ENCODE peak calls at places on chromosomes 4 and X, in ten cellular contexts. One of them, this sample, is unnamed.

GRCh38 chrX:26915064-26915463 is 548.1 kb downstream of the PPP4R3C start:
- DNase-seq in HFF-Myc: no peak
- DNase-seq in NCI-H460: no peak
- DNase-seq in BE2C: no peak
- DNase-seq in stimulated activated CD8-positive, alpha-beta memory T cell treated with anti-CD3 and anti-CD28 coated beads, Interleukin-15, amount 100 ng/mL, for 4 hours: no peak
- DNase-seq in T-helper 1 cell: no peak
- DNase-seq in globus pallidus: no peak
- DNase-seq in hippocampal formation: no peak
- DNase-seq in effector memory CD8-positive, alpha-beta T cell: no peak
- DNase-seq in T-helper 9 cell: no peak
- DNase-seq in this sample: no peak

GRCh38 chr4:162727232-162727631 is 439.5 kb downstream of the NAF1 start:
- DNase-seq in HFF-Myc: no peak
- DNase-seq in NCI-H460: no peak
- DNase-seq in BE2C: peak
- DNase-seq in stimulated activated CD8-positive, alpha-beta memory T cell treated with anti-CD3 and anti-CD28 coated beads, Interleukin-15, amount 100 ng/mL, for 4 hours: no peak
- DNase-seq in T-helper 1 cell: no peak
- DNase-seq in globus pallidus: no peak
- DNase-seq in hippocampal formation: no peak
- DNase-seq in effector memory CD8-positive, alpha-beta T cell: no peak
- DNase-seq in T-helper 9 cell: no peak
- DNase-seq in this sample: no peak

GRCh38 chr4:37873383-37873782 is 17.5 kb upstream of the TBC1D1 start:
- DNase-seq in HFF-Myc: no peak
- DNase-seq in NCI-H460: peak
- DNase-seq in BE2C: no peak
- DNase-seq in stimulated activated CD8-positive, alpha-beta memory T cell treated with anti-CD3 and anti-CD28 coated beads, Interleukin-15, amount 100 ng/mL, for 4 hours: no peak
- DNase-seq in T-helper 1 cell: no peak
- DNase-seq in globus pallidus: no peak
- DNase-seq in hippocampal formation: no peak
- DNase-seq in effector memory CD8-positive, alpha-beta T cell: no peak
- DNase-seq in T-helper 9 cell: no peak
- DNase-seq in this sample: no peak

GRCh38 chrX:71128915-71129765 is 10.7 kb downstream of the MED12 start:
- DNase-seq in HFF-Myc: no peak
- DNase-seq in NCI-H460: peak
- DNase-seq in BE2C: peak
- DNase-seq in stimulated activated CD8-positive, alpha-beta memory T cell treated with anti-CD3 and anti-CD28 coated beads, Interleukin-15, amount 100 ng/mL, for 4 hours: peak
- DNase-seq in T-helper 1 cell: peak
- DNase-seq in globus pallidus: peak
- DNase-seq in hippocampal formation: peak
- DNase-seq in effector memory CD8-positive, alpha-beta T cell: peak
- DNase-seq in T-helper 9 cell: peak
- DNase-seq in this sample: peak

GRCh38 chr4:7890635-7891393 is 48.8 kb downstream of the AFAP1 start:
- DNase-seq in HFF-Myc: peak
- DNase-seq in NCI-H460: peak
- DNase-seq in BE2C: peak
- DNase-seq in stimulated activated CD8-positive, alpha-beta memory T cell treated with anti-CD3 and anti-CD28 coated beads, Interleukin-15, amount 100 ng/mL, for 4 hours: no peak
- DNase-seq in T-helper 1 cell: no peak
- DNase-seq in globus pallidus: no peak
- DNase-seq in hippocampal formation: no peak
- DNase-seq in effector memory CD8-positive, alpha-beta T cell: no peak
- DNase-seq in T-helper 9 cell: no peak
- DNase-seq in this sample: no peak

GRCh38 chrX:148956352-148956751 is 455.9 kb downstream of the AFF2 start:
- DNase-seq in HFF-Myc: no peak
- DNase-seq in NCI-H460: no peak
- DNase-seq in BE2C: no peak
- DNase-seq in stimulated activated CD8-positive, alpha-beta memory T cell treated with anti-CD3 and anti-CD28 coated beads, Interleukin-15, amount 100 ng/mL, for 4 hours: no peak
- DNase-seq in T-helper 1 cell: no peak
- DNase-seq in globus pallidus: no peak
- DNase-seq in hippocampal formation: no peak
- DNase-seq in effector memory CD8-positive, alpha-beta T cell: no peak
- DNase-seq in T-helper 9 cell: no peak
- DNase-seq in this sample: no peak

GRCh38 chr4:142528433-142528832 is 317.7 kb downstream of the INPP4B start:
- DNase-seq in HFF-Myc: no peak
- DNase-seq in NCI-H460: no peak
- DNase-seq in BE2C: no peak
- DNase-seq in stimulated activated CD8-positive, alpha-beta memory T cell treated with anti-CD3 and anti-CD28 coated beads, Interleukin-15, amount 100 ng/mL, for 4 hours: no peak
- DNase-seq in T-helper 1 cell: no peak
- DNase-seq in globus pallidus: no peak
- DNase-seq in hippocampal formation: no peak
- DNase-seq in effector memory CD8-positive, alpha-beta T cell: no peak
- DNase-seq in T-helper 9 cell: no peak
- DNase-seq in this sample: no peak

GRCh38 chr4:8763966-8764901 is 107.4 kb downstream of the HMX1 start:
- DNase-seq in HFF-Myc: no peak
- DNase-seq in NCI-H460: no peak
- DNase-seq in BE2C: peak
- DNase-seq in stimulated activated CD8-positive, alpha-beta memory T cell treated with anti-CD3 and anti-CD28 coated beads, Interleukin-15, amount 100 ng/mL, for 4 hours: no peak
- DNase-seq in T-helper 1 cell: no peak
- DNase-seq in globus pallidus: no peak
- DNase-seq in hippocampal formation: no peak
- DNase-seq in effector memory CD8-positive, alpha-beta T cell: no peak
- DNase-seq in T-helper 9 cell: no peak
- DNase-seq in this sample: peak

GRCh38 chr4:76562851-76563803 is 128.1 kb downstream of the SHROOM3 start:
- DNase-seq in HFF-Myc: no peak
- DNase-seq in NCI-H460: no peak
- DNase-seq in BE2C: no peak
- DNase-seq in stimulated activated CD8-positive, alpha-beta memory T cell treated with anti-CD3 and anti-CD28 coated beads, Interleukin-15, amount 100 ng/mL, for 4 hours: no peak
- DNase-seq in T-helper 1 cell: no peak
- DNase-seq in globus pallidus: no peak
- DNase-seq in hippocampal formation: no peak
- DNase-seq in effector memory CD8-positive, alpha-beta T cell: no peak
- DNase-seq in T-helper 9 cell: no peak
- DNase-seq in this sample: no peak

GRCh38 chrX:106286053-106286650 is 118.0 kb downstream of the PWWP3B start:
- DNase-seq in HFF-Myc: no peak
- DNase-seq in NCI-H460: no peak
- DNase-seq in BE2C: no peak
- DNase-seq in stimulated activated CD8-positive, alpha-beta memory T cell treated with anti-CD3 and anti-CD28 coated beads, Interleukin-15, amount 100 ng/mL, for 4 hours: no peak
- DNase-seq in T-helper 1 cell: no peak
- DNase-seq in globus pallidus: no peak
- DNase-seq in hippocampal formation: no peak
- DNase-seq in effector memory CD8-positive, alpha-beta T cell: no peak
- DNase-seq in T-helper 9 cell: no peak
- DNase-seq in this sample: no peak

GRCh38 chrX:2628751-2629315 is 62.3 kb upstream of the CD99 start:
- DNase-seq in HFF-Myc: no peak
- DNase-seq in NCI-H460: no peak
- DNase-seq in BE2C: no peak
- DNase-seq in stimulated activated CD8-positive, alpha-beta memory T cell treated with anti-CD3 and anti-CD28 coated beads, Interleukin-15, amount 100 ng/mL, for 4 hours: no peak
- DNase-seq in T-helper 1 cell: peak
- DNase-seq in globus pallidus: no peak
- DNase-seq in hippocampal formation: no peak
- DNase-seq in effector memory CD8-positive, alpha-beta T cell: peak
- DNase-seq in T-helper 9 cell: no peak
- DNase-seq in this sample: no peak

GRCh38 chr4:163121689-163122088 is 45.0 kb downstream of the NAF1 start:
- DNase-seq in HFF-Myc: no peak
- DNase-seq in NCI-H460: no peak
- DNase-seq in BE2C: no peak
- DNase-seq in stimulated activated CD8-positive, alpha-beta memory T cell treated with anti-CD3 and anti-CD28 coated beads, Interleukin-15, amount 100 ng/mL, for 4 hours: no peak
- DNase-seq in T-helper 1 cell: no peak
- DNase-seq in globus pallidus: no peak
- DNase-seq in hippocampal formation: no peak
- DNase-seq in effector memory CD8-positive, alpha-beta T cell: no peak
- DNase-seq in T-helper 9 cell: no peak
- DNase-seq in this sample: no peak

GRCh38 chr4:113383111-113383785 is 333.8 kb downstream of the ANK2 start:
- DNase-seq in HFF-Myc: peak
- DNase-seq in NCI-H460: no peak
- DNase-seq in BE2C: no peak
- DNase-seq in stimulated activated CD8-positive, alpha-beta memory T cell treated with anti-CD3 and anti-CD28 coated beads, Interleukin-15, amount 100 ng/mL, for 4 hours: no peak
- DNase-seq in T-helper 1 cell: no peak
- DNase-seq in globus pallidus: peak
- DNase-seq in hippocampal formation: peak
- DNase-seq in effector memory CD8-positive, alpha-beta T cell: no peak
- DNase-seq in T-helper 9 cell: no peak
- DNase-seq in this sample: no peak

GRCh38 chr4:8688041-8688907 is 95.7 kb downstream of the CPZ start:
- DNase-seq in HFF-Myc: no peak
- DNase-seq in NCI-H460: no peak
- DNase-seq in BE2C: peak
- DNase-seq in stimulated activated CD8-positive, alpha-beta memory T cell treated with anti-CD3 and anti-CD28 coated beads, Interleukin-15, amount 100 ng/mL, for 4 hours: no peak
- DNase-seq in T-helper 1 cell: no peak
- DNase-seq in globus pallidus: peak
- DNase-seq in hippocampal formation: peak
- DNase-seq in effector memory CD8-positive, alpha-beta T cell: no peak
- DNase-seq in T-helper 9 cell: no peak
- DNase-seq in this sample: peak

GRCh38 chr4:85681194-85681803 is 206.3 kb downstream of the ARHGAP24 start:
- DNase-seq in HFF-Myc: peak
- DNase-seq in NCI-H460: no peak
- DNase-seq in BE2C: no peak
- DNase-seq in stimulated activated CD8-positive, alpha-beta memory T cell treated with anti-CD3 and anti-CD28 coated beads, Interleukin-15, amount 100 ng/mL, for 4 hours: no peak
- DNase-seq in T-helper 1 cell: no peak
- DNase-seq in globus pallidus: peak
- DNase-seq in hippocampal formation: peak
- DNase-seq in effector memory CD8-positive, alpha-beta T cell: no peak
- DNase-seq in T-helper 9 cell: no peak
- DNase-seq in this sample: no peak

GRCh38 chr4:82525287-82525898 is 36.4 kb downstream of the TMEM150C start:
- DNase-seq in HFF-Myc: no peak
- DNase-seq in NCI-H460: no peak
- DNase-seq in BE2C: no peak
- DNase-seq in stimulated activated CD8-positive, alpha-beta memory T cell treated with anti-CD3 and anti-CD28 coated beads, Interleukin-15, amount 100 ng/mL, for 4 hours: no peak
- DNase-seq in T-helper 1 cell: no peak
- DNase-seq in globus pallidus: no peak
- DNase-seq in hippocampal formation: no peak
- DNase-seq in effector memory CD8-positive, alpha-beta T cell: no peak
- DNase-seq in T-helper 9 cell: no peak
- DNase-seq in this sample: no peak

GRCh38 chrX:107716045-107716684 is 59.4 kb downstream of the TSC22D3 start:
- DNase-seq in HFF-Myc: no peak
- DNase-seq in NCI-H460: no peak
- DNase-seq in BE2C: peak
- DNase-seq in stimulated activated CD8-positive, alpha-beta memory T cell treated with anti-CD3 and anti-CD28 coated beads, Interleukin-15, amount 100 ng/mL, for 4 hours: no peak
- DNase-seq in T-helper 1 cell: peak
- DNase-seq in globus pallidus: no peak
- DNase-seq in hippocampal formation: no peak
- DNase-seq in effector memory CD8-positive, alpha-beta T cell: peak
- DNase-seq in T-helper 9 cell: peak
- DNase-seq in this sample: no peak

GRCh38 chr4:5044341-5044740 is 6.9 kb upstream of the STK32B start:
- DNase-seq in HFF-Myc: no peak
- DNase-seq in NCI-H460: no peak
- DNase-seq in BE2C: no peak
- DNase-seq in stimulated activated CD8-positive, alpha-beta memory T cell treated with anti-CD3 and anti-CD28 coated beads, Interleukin-15, amount 100 ng/mL, for 4 hours: no peak
- DNase-seq in T-helper 1 cell: no peak
- DNase-seq in globus pallidus: no peak
- DNase-seq in hippocampal formation: no peak
- DNase-seq in effector memory CD8-positive, alpha-beta T cell: no peak
- DNase-seq in T-helper 9 cell: no peak
- DNase-seq in this sample: no peak

GRCh38 chrX:70172226-70172625 is 5.1 kb upstream of the DGAT2L6 start:
- DNase-seq in HFF-Myc: no peak
- DNase-seq in NCI-H460: no peak
- DNase-seq in BE2C: no peak
- DNase-seq in stimulated activated CD8-positive, alpha-beta memory T cell treated with anti-CD3 and anti-CD28 coated beads, Interleukin-15, amount 100 ng/mL, for 4 hours: no peak
- DNase-seq in T-helper 1 cell: no peak
- DNase-seq in globus pallidus: no peak
- DNase-seq in hippocampal formation: no peak
- DNase-seq in effector memory CD8-positive, alpha-beta T cell: no peak
- DNase-seq in T-helper 9 cell: no peak
- DNase-seq in this sample: no peak

GRCh38 chr4:8439914-8440490 is 521 bp downstream of the ACOX3 start:
- DNase-seq in HFF-Myc: no peak
- DNase-seq in NCI-H460: peak
- DNase-seq in BE2C: no peak
- DNase-seq in stimulated activated CD8-positive, alpha-beta memory T cell treated with anti-CD3 and anti-CD28 coated beads, Interleukin-15, amount 100 ng/mL, for 4 hours: no peak
- DNase-seq in T-helper 1 cell: peak
- DNase-seq in globus pallidus: no peak
- DNase-seq in hippocampal formation: no peak
- DNase-seq in effector memory CD8-positive, alpha-beta T cell: no peak
- DNase-seq in T-helper 9 cell: no peak
- DNase-seq in this sample: no peak

GRCh38 chr4:107035711-107036601 is at the start of gene DKK2:
- DNase-seq in HFF-Myc: no peak
- DNase-seq in NCI-H460: no peak
- DNase-seq in BE2C: peak
- DNase-seq in stimulated activated CD8-positive, alpha-beta memory T cell treated with anti-CD3 and anti-CD28 coated beads, Interleukin-15, amount 100 ng/mL, for 4 hours: no peak
- DNase-seq in T-helper 1 cell: no peak
- DNase-seq in globus pallidus: peak
- DNase-seq in hippocampal formation: no peak
- DNase-seq in effector memory CD8-positive, alpha-beta T cell: no peak
- DNase-seq in T-helper 9 cell: no peak
- DNase-seq in this sample: peak

GRCh38 chrX:154313147-154313546 is 17.6 kb downstream of the TKTL1 start:
- DNase-seq in HFF-Myc: no peak
- DNase-seq in NCI-H460: no peak
- DNase-seq in BE2C: no peak
- DNase-seq in stimulated activated CD8-positive, alpha-beta memory T cell treated with anti-CD3 and anti-CD28 coated beads, Interleukin-15, amount 100 ng/mL, for 4 hours: no peak
- DNase-seq in T-helper 1 cell: no peak
- DNase-seq in globus pallidus: no peak
- DNase-seq in hippocampal formation: no peak
- DNase-seq in effector memory CD8-positive, alpha-beta T cell: no peak
- DNase-seq in T-helper 9 cell: no peak
- DNase-seq in this sample: no peak

GRCh38 chr4:123744664-123745290 is 348.2 kb downstream of the SPRY1 start:
- DNase-seq in HFF-Myc: no peak
- DNase-seq in NCI-H460: no peak
- DNase-seq in BE2C: no peak
- DNase-seq in stimulated activated CD8-positive, alpha-beta memory T cell treated with anti-CD3 and anti-CD28 coated beads, Interleukin-15, amount 100 ng/mL, for 4 hours: no peak
- DNase-seq in T-helper 1 cell: no peak
- DNase-seq in globus pallidus: no peak
- DNase-seq in hippocampal formation: no peak
- DNase-seq in effector memory CD8-positive, alpha-beta T cell: no peak
- DNase-seq in T-helper 9 cell: no peak
- DNase-seq in this sample: peak

GRCh38 chrX:136666088-136666487 is 18.1 kb downstream of the CD40LG start:
- DNase-seq in HFF-Myc: no peak
- DNase-seq in NCI-H460: no peak
- DNase-seq in BE2C: no peak
- DNase-seq in stimulated activated CD8-positive, alpha-beta memory T cell treated with anti-CD3 and anti-CD28 coated beads, Interleukin-15, amount 100 ng/mL, for 4 hours: no peak
- DNase-seq in T-helper 1 cell: no peak
- DNase-seq in globus pallidus: peak
- DNase-seq in hippocampal formation: no peak
- DNase-seq in effector memory CD8-positive, alpha-beta T cell: no peak
- DNase-seq in T-helper 9 cell: no peak
- DNase-seq in this sample: no peak

GRCh38 chrX:49155900-49156837 is 6.4 kb upstream of the MAGIX start:
- DNase-seq in HFF-Myc: no peak
- DNase-seq in NCI-H460: peak
- DNase-seq in BE2C: peak
- DNase-seq in stimulated activated CD8-positive, alpha-beta memory T cell treated with anti-CD3 and anti-CD28 coated beads, Interleukin-15, amount 100 ng/mL, for 4 hours: peak
- DNase-seq in T-helper 1 cell: peak
- DNase-seq in globus pallidus: peak
- DNase-seq in hippocampal formation: peak
- DNase-seq in effector memory CD8-positive, alpha-beta T cell: peak
- DNase-seq in T-helper 9 cell: peak
- DNase-seq in this sample: peak

GRCh38 chr4:37976991-37977470 is 16.8 kb downstream of the PTTG2 start:
- DNase-seq in HFF-Myc: no peak
- DNase-seq in NCI-H460: peak
- DNase-seq in BE2C: peak
- DNase-seq in stimulated activated CD8-positive, alpha-beta memory T cell treated with anti-CD3 and anti-CD28 coated beads, Interleukin-15, amount 100 ng/mL, for 4 hours: peak
- DNase-seq in T-helper 1 cell: peak
- DNase-seq in globus pallidus: peak
- DNase-seq in hippocampal formation: no peak
- DNase-seq in effector memory CD8-positive, alpha-beta T cell: peak
- DNase-seq in T-helper 9 cell: peak
- DNase-seq in this sample: peak

GRCh38 chr4:81084029-81084428 is 53.5 kb downstream of the BMP3 start:
- DNase-seq in HFF-Myc: peak
- DNase-seq in NCI-H460: no peak
- DNase-seq in BE2C: no peak
- DNase-seq in stimulated activated CD8-positive, alpha-beta memory T cell treated with anti-CD3 and anti-CD28 coated beads, Interleukin-15, amount 100 ng/mL, for 4 hours: no peak
- DNase-seq in T-helper 1 cell: no peak
- DNase-seq in globus pallidus: no peak
- DNase-seq in hippocampal formation: no peak
- DNase-seq in effector memory CD8-positive, alpha-beta T cell: no peak
- DNase-seq in T-helper 9 cell: no peak
- DNase-seq in this sample: no peak

GRCh38 chr4:2793578-2793919 is 664 bp downstream of the SH3BP2 start:
- DNase-seq in HFF-Myc: no peak
- DNase-seq in NCI-H460: no peak
- DNase-seq in BE2C: peak
- DNase-seq in stimulated activated CD8-positive, alpha-beta memory T cell treated with anti-CD3 and anti-CD28 coated beads, Interleukin-15, amount 100 ng/mL, for 4 hours: no peak
- DNase-seq in T-helper 1 cell: no peak
- DNase-seq in globus pallidus: no peak
- DNase-seq in hippocampal formation: no peak
- DNase-seq in effector memory CD8-positive, alpha-beta T cell: no peak
- DNase-seq in T-helper 9 cell: no peak
- DNase-seq in this sample: peak

This sample was measured in posterior vena cava.